ENCODE peak calls at places on chromosomes 3 and 15, in ten cellular contexts. One of them, this sample, is unnamed.

GRCh38 chr3:128309026-128309425 is 155.7 kb downstream of the EEFSEC start:
- DNase-seq in KG1: no peak
- DNase-seq in iris pigment epithelial cell: no peak
- DNase-seq in osteoblast: no peak
- DNase-seq in GM04504: no peak
- DNase-seq in endothelial cell: no peak
- DNase-seq in IMR-90: no peak
- DNase-seq in stimulated activated CD8-positive, alpha-beta memory T cell treated with anti-CD3 and anti-CD28 coated beads, Interleukin-4, amount 100 ng/mL, for 24 hours: no peak
- DNase-seq in pons: no peak
- DNase-seq in cardiac muscle cell: peak
- DNase-seq in this sample: no peak

GRCh38 chr3:20073683-20074082 is 33.4 kb downstream of the KAT2B start:
- DNase-seq in pons: peak
- DNase-seq in stimulated activated CD8-positive, alpha-beta memory T cell treated with anti-CD3 and anti-CD28 coated beads, Interleukin-4, amount 100 ng/mL, for 24 hours: no peak
- DNase-seq in osteoblast: peak
- DNase-seq in cardiac muscle cell: no peak
- DNase-seq in GM04504: no peak
- DNase-seq in KG1: no peak
- DNase-seq in iris pigment epithelial cell: peak
- DNase-seq in endothelial cell: no peak
- DNase-seq in IMR-90: no peak
- DNase-seq in this sample: no peak

GRCh38 chr15:49506341-49506740 is 83.3 kb downstream of the FGF7 start:
- DNase-seq in cardiac muscle cell: no peak
- DNase-seq in endothelial cell: no peak
- DNase-seq in pons: no peak
- DNase-seq in IMR-90: no peak
- DNase-seq in iris pigment epithelial cell: peak
- DNase-seq in osteoblast: peak
- DNase-seq in stimulated activated CD8-positive, alpha-beta memory T cell treated with anti-CD3 and anti-CD28 coated beads, Interleukin-4, amount 100 ng/mL, for 24 hours: no peak
- DNase-seq in GM04504: no peak
- DNase-seq in KG1: no peak
- DNase-seq in this sample: no peak

GRCh38 chr15:39934415-39935044 is 615 bp downstream of the EIF2AK4 start:
- DNase-seq in cardiac muscle cell: peak
- DNase-seq in osteoblast: no peak
- DNase-seq in stimulated activated CD8-positive, alpha-beta memory T cell treated with anti-CD3 and anti-CD28 coated beads, Interleukin-4, amount 100 ng/mL, for 24 hours: no peak
- DNase-seq in endothelial cell: peak
- DNase-seq in IMR-90: no peak
- DNase-seq in pons: peak
- DNase-seq in GM04504: no peak
- DNase-seq in KG1: no peak
- DNase-seq in iris pigment epithelial cell: no peak
- DNase-seq in this sample: no peak

GRCh38 chr15:87209891-87210649 is 1046.5 kb downstream of the NTRK3 start:
- DNase-seq in pons: no peak
- DNase-seq in KG1: no peak
- DNase-seq in endothelial cell: no peak
- DNase-seq in iris pigment epithelial cell: no peak
- DNase-seq in GM04504: no peak
- DNase-seq in cardiac muscle cell: no peak
- DNase-seq in osteoblast: no peak
- DNase-seq in IMR-90: no peak
- DNase-seq in stimulated activated CD8-positive, alpha-beta memory T cell treated with anti-CD3 and anti-CD28 coated beads, Interleukin-4, amount 100 ng/mL, for 24 hours: no peak
- DNase-seq in this sample: no peak

GRCh38 chr3:182692685-182693084 is 100.6 kb upstream of the ATP11B start:
- DNase-seq in IMR-90: no peak
- DNase-seq in osteoblast: no peak
- DNase-seq in iris pigment epithelial cell: no peak
- DNase-seq in pons: no peak
- DNase-seq in GM04504: no peak
- DNase-seq in endothelial cell: no peak
- DNase-seq in stimulated activated CD8-positive, alpha-beta memory T cell treated with anti-CD3 and anti-CD28 coated beads, Interleukin-4, amount 100 ng/mL, for 24 hours: no peak
- DNase-seq in cardiac muscle cell: no peak
- DNase-seq in KG1: no peak
- DNase-seq in this sample: no peak

GRCh38 chr3:41362638-41363559 is 163.6 kb downstream of the CTNNB1 start:
- DNase-seq in pons: peak
- DNase-seq in GM04504: no peak
- DNase-seq in iris pigment epithelial cell: no peak
- DNase-seq in cardiac muscle cell: peak
- DNase-seq in endothelial cell: no peak
- DNase-seq in stimulated activated CD8-positive, alpha-beta memory T cell treated with anti-CD3 and anti-CD28 coated beads, Interleukin-4, amount 100 ng/mL, for 24 hours: no peak
- DNase-seq in IMR-90: no peak
- DNase-seq in KG1: no peak
- DNase-seq in osteoblast: no peak
- DNase-seq in this sample: no peak

GRCh38 chr3:168885028-168885427 is 778.5 kb downstream of the MECOM start:
- DNase-seq in osteoblast: peak
- DNase-seq in GM04504: no peak
- DNase-seq in stimulated activated CD8-positive, alpha-beta memory T cell treated with anti-CD3 and anti-CD28 coated beads, Interleukin-4, amount 100 ng/mL, for 24 hours: no peak
- DNase-seq in iris pigment epithelial cell: peak
- DNase-seq in IMR-90: peak
- DNase-seq in pons: no peak
- DNase-seq in cardiac muscle cell: no peak
- DNase-seq in KG1: no peak
- DNase-seq in endothelial cell: no peak
- DNase-seq in this sample: no peak

GRCh38 chr15:98226149-98226548 is 265.6 kb downstream of the ARRDC4 start:
- DNase-seq in osteoblast: no peak
- DNase-seq in GM04504: no peak
- DNase-seq in IMR-90: no peak
- DNase-seq in pons: no peak
- DNase-seq in iris pigment epithelial cell: no peak
- DNase-seq in KG1: no peak
- DNase-seq in endothelial cell: no peak
- DNase-seq in cardiac muscle cell: no peak
- DNase-seq in stimulated activated CD8-positive, alpha-beta memory T cell treated with anti-CD3 and anti-CD28 coated beads, Interleukin-4, amount 100 ng/mL, for 24 hours: no peak
- DNase-seq in this sample: no peak

GRCh38 chr3:37646865-37647264 is 214.8 kb upstream of the CTDSPL start:
- DNase-seq in stimulated activated CD8-positive, alpha-beta memory T cell treated with anti-CD3 and anti-CD28 coated beads, Interleukin-4, amount 100 ng/mL, for 24 hours: no peak
- DNase-seq in cardiac muscle cell: no peak
- DNase-seq in pons: no peak
- DNase-seq in osteoblast: no peak
- DNase-seq in IMR-90: no peak
- DNase-seq in iris pigment epithelial cell: no peak
- DNase-seq in endothelial cell: no peak
- DNase-seq in GM04504: no peak
- DNase-seq in KG1: no peak
- DNase-seq in this sample: no peak

GRCh38 chr3:143567823-143568222 is 280.4 kb downstream of the SLC9A9 start:
- DNase-seq in osteoblast: no peak
- DNase-seq in GM04504: no peak
- DNase-seq in KG1: no peak
- DNase-seq in stimulated activated CD8-positive, alpha-beta memory T cell treated with anti-CD3 and anti-CD28 coated beads, Interleukin-4, amount 100 ng/mL, for 24 hours: no peak
- DNase-seq in endothelial cell: no peak
- DNase-seq in IMR-90: no peak
- DNase-seq in pons: no peak
- DNase-seq in iris pigment epithelial cell: no peak
- DNase-seq in cardiac muscle cell: no peak
- DNase-seq in this sample: no peak

GRCh38 chr3:44885618-44886017 is 11.2 kb downstream of the TGM4 start:
- DNase-seq in pons: no peak
- DNase-seq in KG1: no peak
- DNase-seq in osteoblast: peak
- DNase-seq in stimulated activated CD8-positive, alpha-beta memory T cell treated with anti-CD3 and anti-CD28 coated beads, Interleukin-4, amount 100 ng/mL, for 24 hours: no peak
- DNase-seq in IMR-90: peak
- DNase-seq in GM04504: peak
- DNase-seq in cardiac muscle cell: no peak
- DNase-seq in endothelial cell: no peak
- DNase-seq in iris pigment epithelial cell: peak
- DNase-seq in this sample: peak

GRCh38 chr3:23807161-23808015 is 1.6 kb downstream of the UBE2E1 start:
- DNase-seq in IMR-90: peak
- DNase-seq in GM04504: no peak
- DNase-seq in cardiac muscle cell: peak
- DNase-seq in pons: peak
- DNase-seq in iris pigment epithelial cell: peak
- DNase-seq in stimulated activated CD8-positive, alpha-beta memory T cell treated with anti-CD3 and anti-CD28 coated beads, Interleukin-4, amount 100 ng/mL, for 24 hours: no peak
- DNase-seq in KG1: no peak
- DNase-seq in osteoblast: peak
- DNase-seq in endothelial cell: no peak
- DNase-seq in this sample: no peak

GRCh38 chr3:46646700-46647099 is 34.4 kb downstream of the FAM240A start:
- DNase-seq in iris pigment epithelial cell: peak
- DNase-seq in stimulated activated CD8-positive, alpha-beta memory T cell treated with anti-CD3 and anti-CD28 coated beads, Interleukin-4, amount 100 ng/mL, for 24 hours: no peak
- DNase-seq in osteoblast: no peak
- DNase-seq in pons: no peak
- DNase-seq in GM04504: peak
- DNase-seq in endothelial cell: no peak
- DNase-seq in cardiac muscle cell: no peak
- DNase-seq in IMR-90: peak
- DNase-seq in KG1: no peak
- DNase-seq in this sample: no peak

GRCh38 chr15:55108858-55109518 is 87.8 kb downstream of the RSL24D1 start:
- DNase-seq in IMR-90: peak
- DNase-seq in iris pigment epithelial cell: peak
- DNase-seq in cardiac muscle cell: peak
- DNase-seq in KG1: peak
- DNase-seq in GM04504: no peak
- DNase-seq in osteoblast: peak
- DNase-seq in pons: peak
- DNase-seq in stimulated activated CD8-positive, alpha-beta memory T cell treated with anti-CD3 and anti-CD28 coated beads, Interleukin-4, amount 100 ng/mL, for 24 hours: peak
- DNase-seq in endothelial cell: peak
- DNase-seq in this sample: peak

GRCh38 chr15:62739507-62739906 is 303.0 kb upstream of the TPM1 start:
- DNase-seq in cardiac muscle cell: no peak
- DNase-seq in IMR-90: peak
- DNase-seq in GM04504: peak
- DNase-seq in pons: peak
- DNase-seq in osteoblast: peak
- DNase-seq in iris pigment epithelial cell: peak
- DNase-seq in stimulated activated CD8-positive, alpha-beta memory T cell treated with anti-CD3 and anti-CD28 coated beads, Interleukin-4, amount 100 ng/mL, for 24 hours: no peak
- DNase-seq in KG1: no peak
- DNase-seq in endothelial cell: no peak
- DNase-seq in this sample: no peak

GRCh38 chr3:179716226-179716625 is 63.4 kb downstream of the USP13 start:
- DNase-seq in stimulated activated CD8-positive, alpha-beta memory T cell treated with anti-CD3 and anti-CD28 coated beads, Interleukin-4, amount 100 ng/mL, for 24 hours: no peak
- DNase-seq in IMR-90: no peak
- DNase-seq in endothelial cell: no peak
- DNase-seq in cardiac muscle cell: no peak
- DNase-seq in pons: no peak
- DNase-seq in iris pigment epithelial cell: no peak
- DNase-seq in KG1: no peak
- DNase-seq in osteoblast: no peak
- DNase-seq in GM04504: no peak
- DNase-seq in this sample: peak

GRCh38 chr3:123286308-123287023 is 84.7 kb downstream of the SEC22A start:
- DNase-seq in iris pigment epithelial cell: peak
- DNase-seq in osteoblast: peak
- DNase-seq in KG1: peak
- DNase-seq in stimulated activated CD8-positive, alpha-beta memory T cell treated with anti-CD3 and anti-CD28 coated beads, Interleukin-4, amount 100 ng/mL, for 24 hours: peak
- DNase-seq in endothelial cell: peak
- DNase-seq in GM04504: peak
- DNase-seq in pons: peak
- DNase-seq in IMR-90: peak
- DNase-seq in cardiac muscle cell: peak
- DNase-seq in this sample: no peak

GRCh38 chr3:154971771-154972326 is 108.3 kb upstream of the MME start:
- DNase-seq in cardiac muscle cell: no peak
- DNase-seq in KG1: no peak
- DNase-seq in stimulated activated CD8-positive, alpha-beta memory T cell treated with anti-CD3 and anti-CD28 coated beads, Interleukin-4, amount 100 ng/mL, for 24 hours: no peak
- DNase-seq in iris pigment epithelial cell: peak
- DNase-seq in IMR-90: peak
- DNase-seq in pons: no peak
- DNase-seq in GM04504: peak
- DNase-seq in endothelial cell: no peak
- DNase-seq in osteoblast: no peak
- DNase-seq in this sample: peak

GRCh38 chr3:111589303-111590095 is 5.6 kb downstream of the ZBED2 start:
- DNase-seq in IMR-90: peak
- DNase-seq in pons: no peak
- DNase-seq in GM04504: no peak
- DNase-seq in endothelial cell: no peak
- DNase-seq in stimulated activated CD8-positive, alpha-beta memory T cell treated with anti-CD3 and anti-CD28 coated beads, Interleukin-4, amount 100 ng/mL, for 24 hours: no peak
- DNase-seq in cardiac muscle cell: no peak
- DNase-seq in osteoblast: no peak
- DNase-seq in iris pigment epithelial cell: peak
- DNase-seq in KG1: no peak
- DNase-seq in this sample: no peak

GRCh38 chr15:51750942-51751686 is at the start of gene TMOD2:
- DNase-seq in osteoblast: peak
- DNase-seq in pons: no peak
- DNase-seq in cardiac muscle cell: peak
- DNase-seq in KG1: no peak
- DNase-seq in iris pigment epithelial cell: peak
- DNase-seq in endothelial cell: peak
- DNase-seq in GM04504: no peak
- DNase-seq in IMR-90: peak
- DNase-seq in stimulated activated CD8-positive, alpha-beta memory T cell treated with anti-CD3 and anti-CD28 coated beads, Interleukin-4, amount 100 ng/mL, for 24 hours: peak
- DNase-seq in this sample: no peak

GRCh38 chr15:58148633-58149032 is 10.5 kb downstream of the AQP9 start:
- DNase-seq in endothelial cell: no peak
- DNase-seq in osteoblast: no peak
- DNase-seq in cardiac muscle cell: no peak
- DNase-seq in IMR-90: no peak
- DNase-seq in pons: no peak
- DNase-seq in stimulated activated CD8-positive, alpha-beta memory T cell treated with anti-CD3 and anti-CD28 coated beads, Interleukin-4, amount 100 ng/mL, for 24 hours: no peak
- DNase-seq in iris pigment epithelial cell: no peak
- DNase-seq in KG1: no peak
- DNase-seq in GM04504: no peak
- DNase-seq in this sample: no peak

GRCh38 chr15:90809536-90809935 is 58.9 kb upstream of the FURIN start:
- DNase-seq in pons: no peak
- DNase-seq in stimulated activated CD8-positive, alpha-beta memory T cell treated with anti-CD3 and anti-CD28 coated beads, Interleukin-4, amount 100 ng/mL, for 24 hours: no peak
- DNase-seq in IMR-90: peak
- DNase-seq in KG1: no peak
- DNase-seq in endothelial cell: no peak
- DNase-seq in osteoblast: no peak
- DNase-seq in cardiac muscle cell: no peak
- DNase-seq in GM04504: no peak
- DNase-seq in iris pigment epithelial cell: no peak
- DNase-seq in this sample: no peak

GRCh38 chr3:19940643-19941042 is 6.3 kb upstream of the RAB5A start:
- DNase-seq in stimulated activated CD8-positive, alpha-beta memory T cell treated with anti-CD3 and anti-CD28 coated beads, Interleukin-4, amount 100 ng/mL, for 24 hours: no peak
- DNase-seq in IMR-90: no peak
- DNase-seq in endothelial cell: no peak
- DNase-seq in osteoblast: no peak
- DNase-seq in cardiac muscle cell: no peak
- DNase-seq in iris pigment epithelial cell: no peak
- DNase-seq in KG1: no peak
- DNase-seq in GM04504: no peak
- DNase-seq in pons: no peak
- DNase-seq in this sample: no peak

GRCh38 chr3:170496026-170496867 is 77.6 kb downstream of the CLDN11 start:
- DNase-seq in cardiac muscle cell: no peak
- DNase-seq in KG1: no peak
- DNase-seq in GM04504: no peak
- DNase-seq in stimulated activated CD8-positive, alpha-beta memory T cell treated with anti-CD3 and anti-CD28 coated beads, Interleukin-4, amount 100 ng/mL, for 24 hours: no peak
- DNase-seq in IMR-90: no peak
- DNase-seq in pons: no peak
- DNase-seq in iris pigment epithelial cell: no peak
- DNase-seq in endothelial cell: peak
- DNase-seq in osteoblast: no peak
- DNase-seq in this sample: no peak

GRCh38 chr3:190414297-190414696 is 26.3 kb downstream of the CLDN16 start:
- DNase-seq in endothelial cell: no peak
- DNase-seq in KG1: no peak
- DNase-seq in pons: no peak
- DNase-seq in iris pigment epithelial cell: no peak
- DNase-seq in cardiac muscle cell: no peak
- DNase-seq in GM04504: no peak
- DNase-seq in IMR-90: no peak
- DNase-seq in stimulated activated CD8-positive, alpha-beta memory T cell treated with anti-CD3 and anti-CD28 coated beads, Interleukin-4, amount 100 ng/mL, for 24 hours: no peak
- DNase-seq in osteoblast: no peak
- DNase-seq in this sample: no peak

GRCh38 chr15:39746176-39746575 is 36.5 kb downstream of the FSIP1 start:
- DNase-seq in endothelial cell: no peak
- DNase-seq in pons: no peak
- DNase-seq in stimulated activated CD8-positive, alpha-beta memory T cell treated with anti-CD3 and anti-CD28 coated beads, Interleukin-4, amount 100 ng/mL, for 24 hours: no peak
- DNase-seq in cardiac muscle cell: no peak
- DNase-seq in GM04504: no peak
- DNase-seq in iris pigment epithelial cell: peak
- DNase-seq in osteoblast: no peak
- DNase-seq in IMR-90: peak
- DNase-seq in KG1: no peak
- DNase-seq in this sample: no peak

GRCh38 chr3:11136871-11137626 is 17.2 kb upstream of the HRH1 start:
- DNase-seq in GM04504: peak
- DNase-seq in iris pigment epithelial cell: peak
- DNase-seq in endothelial cell: no peak
- DNase-seq in IMR-90: peak
- DNase-seq in cardiac muscle cell: no peak
- DNase-seq in KG1: no peak
- DNase-seq in osteoblast: peak
- DNase-seq in stimulated activated CD8-positive, alpha-beta memory T cell treated with anti-CD3 and anti-CD28 coated beads, Interleukin-4, amount 100 ng/mL, for 24 hours: no peak
- DNase-seq in pons: peak
- DNase-seq in this sample: peak

This sample was measured in epithelial cell of proximal tubule.